ENCODE peak calls at places on chromosomes 16 and 17, in four cellular contexts. P is H9, B is mesendoderm, C is H1. V is an unnamed sample.

GRCh38 chr17:41942626-41943025 is 12.2 kb downstream of the ODAD4 start:
- DNase-seq in P (no peak), B (no peak), C (no peak), V (peak; percentile 97)

GRCh38 chr16:19130852-19131808 is 17.4 kb downstream of the ITPRIPL2 start:
- DNase-seq in P (no peak), B (peak; percentile 90), C (no peak), V (peak; percentile 15)

GRCh38 chr17:33202796-33203195 is 90.3 kb downstream of the ASIC2 start:
- DNase-seq in P (peak; percentile 22), B (no peak), C (no peak), V (no peak)

GRCh38 chr17:74842599-74843351 is 16.9 kb downstream of the GRIN2C start:
- DNase-seq in P (peak; percentile 88), B (peak; percentile 64), C (no peak), V (peak; percentile 19)

GRCh38 chr17:38885728-38886642 is 16.1 kb downstream of the LASP1 start:
- DNase-seq in P (peak; percentile 34), B (peak; percentile 94), C (no peak), V (no peak)

GRCh38 chr16:58843675-58844074 is 109.6 kb upstream of the GOT2 start:
- DNase-seq in P (no peak), B (peak; percentile 50), C (no peak), V (no peak)

GRCh38 chr17:74528491-74529199 is 2.6 kb downstream of the CD300LB start:
- DNase-seq in P (peak; percentile 14), B (no peak), C (no peak), V (peak; percentile 39)

GRCh38 chr16:65480276-65480675 is 358.4 kb upstream of the CDH11 start:
- DNase-seq in P (no peak), B (no peak), C (no peak), V (no peak)

GRCh38 chr16:46828943-46829342 is 2.0 kb downstream of the C16orf87 start:
- DNase-seq in P (no peak), B (no peak), C (no peak), V (no peak)
- H2BK120ac ChIP-seq in P (no peak overlapping the region), B (no peak overlapping the region), C (no peak overlapping the region), V (no peak overlapping the region)

DNA sequence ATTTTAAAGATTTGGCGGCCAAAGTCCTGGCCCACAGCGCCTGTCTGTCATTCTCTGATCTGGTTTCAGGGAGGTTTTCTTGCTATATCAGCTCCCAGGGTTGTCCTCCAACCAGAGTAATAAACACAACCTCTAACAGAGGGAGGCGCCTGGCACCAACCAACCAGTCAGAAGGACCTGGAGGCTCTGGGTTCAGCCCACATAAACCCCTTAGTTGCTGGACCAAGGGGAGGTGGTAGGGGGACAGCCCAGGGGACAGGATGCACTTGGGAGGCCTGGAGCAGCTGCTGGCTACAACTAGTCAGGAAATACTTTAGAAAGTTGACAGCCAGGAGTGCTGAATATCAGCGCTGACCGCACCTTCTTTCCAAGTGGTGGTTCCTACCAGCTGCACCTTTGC is 41.7 kb upstream of the CDRT4 start:
- DNase-seq in P (no peak), B (peak; percentile 11), C (no peak), V (no peak)
- H3K79me2 ChIP-seq in P (no peaks in the 10 kb centered on the region), B (no peaks in the 10 kb centered on the region), C (no peaks in the 10 kb centered on the region), V (no peaks in the 10 kb centered on the region)

GRCh38 chr16:75256871-75257343 is 5.5 kb upstream of the BCAR1 start:
- DNase-seq in P (peak; percentile 69), B (peak; percentile 55), C (no peak), V (no peak)

GRCh38 chr16:75258807-75259141 is 7.3 kb upstream of the BCAR1 start:
- DNase-seq in P (no peak), B (no peak), C (no peak), V (no peak)

GRCh38 chr16:75260856-75261589 is 9.6 kb upstream of the BCAR1 start:
- DNase-seq in P (peak; percentile 37), B (no peak), C (no peak), V (no peak)

GRCh38 chr16:75256059-75256870 is 4.8 kb upstream of the BCAR1 start:
- DNase-seq in P (peak; percentile 49), B (peak; percentile 85), C (no peak), V (no peak)

GRCh38 chr16:75257886-75258806 is 6.7 kb upstream of the BCAR1 start:
- DNase-seq in P (no peak), B (no peak), C (no peak), V (no peak)
- H3K9ac ChIP-seq in P (no peak overlapping the region), B (peak overlapping the region; percentile 31), C (no peak overlapping the region), V (peak overlapping the region; percentile 11)

DNA sequence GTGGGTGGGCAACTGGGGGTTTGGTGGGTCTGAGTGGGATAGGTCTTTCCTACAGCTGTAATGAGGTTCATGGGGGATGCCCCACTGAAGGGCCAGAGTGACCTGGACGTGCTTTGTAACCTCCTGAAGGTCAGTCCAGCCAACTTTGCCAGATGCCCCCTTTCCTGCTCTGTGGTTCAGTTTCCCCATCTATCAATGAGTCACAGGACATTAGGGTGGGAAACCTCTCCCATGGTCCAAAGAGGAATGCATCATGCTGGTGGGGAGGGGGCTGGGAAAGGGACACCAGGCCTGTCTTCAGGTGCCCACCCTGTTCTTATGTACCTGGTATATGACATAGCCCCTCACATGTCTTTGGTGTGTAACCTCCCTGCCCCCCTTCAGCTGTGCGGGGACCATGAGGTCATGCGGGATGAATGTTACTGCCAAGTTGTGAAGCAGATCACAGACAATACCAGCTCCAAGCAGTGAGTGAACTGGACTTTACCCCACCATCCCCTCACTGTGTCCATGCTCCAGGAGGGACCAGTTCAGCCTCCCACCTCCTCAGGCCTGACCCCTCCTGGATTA is 24.0 kb upstream of the ALKBH5 start:
- DNase-seq in P (no peak), B (no peak), C (no peak), V (no peak)
- H2BK120ac ChIP-seq in P (no peak overlapping the region), B (no peak overlapping the region), C (no peak overlapping the region), V (no peak overlapping the region)